ENCODE peak calls at places on chromosome 4, in four cellular contexts. H, E, Y and U are unnamed samples.

GRCh38 chr4:1516261-1516660 is 110.0 kb upstream of the NKX1-1 start:
- DNase-seq in H (no peak), E (no peak), Y (no peak), U (no peak)

GRCh38 chr4:74283614-74284013 is 24.7 kb upstream of the EPGN start:
- DNase-seq in H (no peak), E (no peak), Y (no peak), U (no peak)

GRCh38 chr4:3365871-3366842 is 73.3 kb downstream of the RGS12 start:
- DNase-seq in H (no peak), E (no peak), Y (peak; percentile 51), U (no peak)

GRCh38 chr4:183658362-183659028 is 490 bp downstream of the RWDD4 start:
- DNase-seq in H (peak; percentile 45), E (peak; percentile 66), Y (peak; percentile 55), U (no peak)

GRCh38 chr4:96004341-96004740 is 164.4 kb downstream of the PDHA2 start:
- DNase-seq in H (no peak), E (no peak), Y (no peak), U (no peak)

GRCh38 chr4:7727727-7728126 is 211.9 kb downstream of the AFAP1 start:
- DNase-seq in H (no peak), E (no peak), Y (no peak), U (no peak)

GRCh38 chr4:79232555-79232954 is 93.3 kb downstream of the NAA11 start:
- DNase-seq in H (no peak), E (no peak), Y (no peak), U (no peak)

GRCh38 chr4:53919605-53920004 is 144.8 kb downstream of the CHIC2 start:
- DNase-seq in H (no peak), E (no peak), Y (no peak), U (no peak)

GRCh38 chr4:92636038-92636825 is 332.5 kb downstream of the GRID2 start:
- DNase-seq in H (no peak), E (no peak), Y (no peak), U (no peak)

GRCh38 chr4:1050486-1051213 is 39.2 kb downstream of the FGFRL1 start:
- DNase-seq in H (no peak), E (peak; percentile 93), Y (peak; percentile 67), U (no peak)

GRCh38 chr4:128241019-128241418 is 46.6 kb downstream of the PGRMC2 start:
- DNase-seq in H (no peak), E (no peak), Y (no peak), U (no peak)

GRCh38 chr4:54281060-54281781 is 52.1 kb downstream of the PDGFRA start:
- DNase-seq in H (no peak), E (no peak), Y (no peak), U (no peak)

GRCh38 chr4:25065901-25066610 is 35.3 kb upstream of the LGI2 start:
- DNase-seq in H (no peak), E (no peak), Y (no peak), U (no peak)

GRCh38 chr4:2788532-2789103 is 4.3 kb upstream of the SH3BP2 start:
- DNase-seq in H (no peak), E (peak; percentile 41), Y (no peak), U (no peak)

GRCh38 chr4:98433608-98434198 is 172.5 kb downstream of the RAP1GDS1 start:
- DNase-seq in H (no peak), E (no peak), Y (no peak), U (no peak)

GRCh38 chr4:39464886-39465501 is 6.1 kb downstream of the LIAS start:
- DNase-seq in H (no peak), E (no peak), Y (peak; percentile 76), U (no peak)

GRCh38 chr4:57832083-57832482 is 721.9 kb upstream of the IGFBP7 start:
- DNase-seq in H (no peak), E (no peak), Y (no peak), U (no peak)

GRCh38 chr4:38145741-38146140 is 185.5 kb downstream of the PTTG2 start:
- DNase-seq in H (no peak), E (no peak), Y (no peak), U (no peak)

GRCh38 chr4:16890651-16891050 is 7.8 kb downstream of the LDB2 start:
- DNase-seq in H (no peak), E (no peak), Y (no peak), U (no peak)

GRCh38 chr4:80017125-80017854 is 55.7 kb downstream of the ANTXR2 start:
- DNase-seq in H (no peak), E (no peak), Y (peak; percentile 76), U (no peak)

GRCh38 chr4:169492436-169493163 is 119.8 kb downstream of the NEK1 start:
- DNase-seq in H (peak; percentile 50), E (peak; percentile 80), Y (peak; percentile 56), U (peak; percentile 13)

GRCh38 chr4:147638942-147639341 is 21.7 kb downstream of the TMEM184C start:
- DNase-seq in H (no peak), E (no peak), Y (no peak), U (peak; percentile 2)

GRCh38 chr4:13169731-13170130 is 314.4 kb downstream of the RAB28 start:
- DNase-seq in H (no peak), E (no peak), Y (no peak), U (no peak)

GRCh38 chr4:129117705-129118104 is 21.8 kb downstream of the C4orf33 start:
- DNase-seq in H (no peak), E (no peak), Y (no peak), U (no peak)

GRCh38 chr4:4506961-4507360 is 34.9 kb downstream of the STX18 start:
- DNase-seq in H (no peak), E (no peak), Y (no peak), U (no peak)

GRCh38 chr4:113565702-113566012 is 195.9 kb downstream of the CAMK2D start:
- DNase-seq in H (no peak), E (no peak), Y (no peak), U (no peak)

GRCh38 chr4:78776729-78777555 is 792 bp downstream of the BMP2K start:
- DNase-seq in H (peak; percentile 35), E (peak; percentile 79), Y (peak; percentile 82), U (no peak)

GRCh38 chr4:138347561-138347960 is 105.4 kb upstream of the SLC7A11 start:
- DNase-seq in H (no peak), E (no peak), Y (no peak), U (no peak)

GRCh38 chr4:1369484-1370079 is 22.6 kb downstream of the UVSSA start:
- DNase-seq in H (no peak), E (no peak), Y (no peak), U (no peak)

GRCh38 chr4:138235419-138235952 is 6.7 kb downstream of the SLC7A11 start:
- DNase-seq in H (no peak), E (no peak), Y (no peak), U (no peak)

GRCh38 chr4:15353207-15353606 is 74.6 kb upstream of the C1QTNF7 start:
- DNase-seq in H (no peak), E (no peak), Y (no peak), U (no peak)

GRCh38 chr4:142815834-142816233 is 30.3 kb downstream of the INPP4B start:
- DNase-seq in H (no peak), E (no peak), Y (peak; percentile 62), U (no peak)

GRCh38 chr4:147707892-147708672 is 23.8 kb upstream of the ARHGAP10 start:
- DNase-seq in H (peak; percentile 52), E (peak; percentile 73), Y (no peak), U (no peak)

GRCh38 chr4:121380448-121381147 is at the start of gene QRFPR:
- DNase-seq in H (peak; percentile 20), E (peak; percentile 86), Y (peak; percentile 69), U (no peak)